ENCODE peak calls at places on chromosomes 5 and 9, in seven cellular contexts. G is breast epithelium, S is SK-N-SH, D is HCT116, U is endothelial cell of umbilical vein, N is GM23338, B is stomach. L is an unnamed sample. For H3K36me3, the result is how much of the 10 kb centered on the place peaks cover.

GRCh38 chr5:175383350-175383749 is 60.6 kb downstream of the DRD1 start:
- DNase-seq in N (peak), G (no peak), U (no peak), D (no peak), B (no peak), S (no peak), L (peak)

GRCh38 chr9:89139450-89139849 is 39.2 kb downstream of the SHC3 start:
- DNase-seq in B (no peak), D (no peak), N (no peak), U (peak), G (no peak), S (no peak), L (no peak)

GRCh38 chr9:77750284-77750683 is 102.2 kb upstream of the GNA14 start:
- DNase-seq in U (peak), B (no peak), D (no peak), G (no peak), N (no peak), S (peak), L (no peak)

GRCh38 chr5:134177197-134178171 is 734 bp upstream of the SKP1 start:
- DNase-seq in U (peak), G (peak), D (peak), B (peak), N (peak), S (peak), L (peak)

GRCh38 chr5:32909207-32909606 is 198.1 kb downstream of the NPR3 start:
- DNase-seq in B (no peak), S (no peak), D (no peak), G (no peak), U (no peak), N (no peak), L (no peak)

GRCh38 chr5:80492741-80493140 is 4.8 kb downstream of the FAM151B start:
- DNase-seq in B (no peak), D (no peak), G (no peak), U (no peak), N (no peak), S (no peak), L (no peak)

GRCh38 chr5:91443028-91443427 is 59.9 kb upstream of the ARRDC3 start:
- DNase-seq in U (no peak), N (no peak), B (no peak), S (no peak), G (no peak), D (no peak), L (no peak)

GRCh38 chr9:72627147-72627546 is 105.7 kb downstream of the TMC1 start:
- DNase-seq in B (no peak), S (no peak), U (no peak), G (no peak), D (no peak), N (no peak), L (no peak)

GRCh38 chr5:81657386-81657785 is 93.5 kb downstream of the SSBP2 start:
- DNase-seq in D (no peak), G (no peak), U (no peak), S (peak), N (no peak), B (no peak), L (no peak)

GRCh38 chr9:131024978-131025868 is 16.2 kb downstream of the LAMC3 start:
- DNase-seq in U (no peak), B (no peak), D (no peak), N (no peak), S (no peak), G (no peak), L (no peak)

GRCh38 chr9:136726631-136727191 is 14.3 kb downstream of the DIPK1B start:
- DNase-seq in N (no peak), G (no peak), D (no peak), S (peak), U (peak), B (no peak), L (no peak)

GRCh38 chr5:3996871-3997410 is 401.3 kb downstream of the IRX1 start:
- DNase-seq in N (no peak), G (no peak), S (no peak), U (no peak), D (no peak), B (no peak), L (no peak)

GRCh38 chr9:89677696-89678393 is 73.0 kb downstream of the GADD45G start:
- DNase-seq in B (peak), G (no peak), D (no peak), U (no peak), N (peak), S (peak), L (no peak)

GRCh38 chr5:177086918-177087706 is 397 bp downstream of the FGFR4 start:
- DNase-seq in B (peak), N (peak), D (peak), U (peak), G (no peak), S (peak), L (no peak)

GRCh38 chr9:18666987-18667772 is 193.2 kb downstream of the ADAMTSL1 start:
- DNase-seq in G (no peak), S (no peak), N (no peak), D (no peak), U (no peak), B (no peak), L (no peak)

GRCh38 chr9:79699479-79699878 is 127.7 kb downstream of the TLE4 start:
- DNase-seq in S (no peak), N (no peak), U (no peak), G (no peak), B (no peak), D (no peak), L (no peak)

GRCh38 chr5:468401-468800 is 25.4 kb downstream of the EXOC3 start:
- DNase-seq in D (no peak), B (no peak), U (no peak), N (no peak), G (no peak), S (no peak), L (no peak)

GRCh38 chr5:132003170-132003744 is 8.2 kb downstream of the ACSL6 start:
- DNase-seq in D (no peak), N (peak), B (no peak), U (no peak), S (peak), G (no peak), L (no peak)

GRCh38 chr9:98316445-98317133 is 61.1 kb upstream of the TBC1D2 start:
- DNase-seq in B (no peak), N (no peak), U (no peak), D (no peak), G (no peak), S (no peak), L (no peak)

GRCh38 chr5:111829701-111830100 is 72.7 kb upstream of the NREP start:
- DNase-seq in N (no peak), D (no peak), B (no peak), U (no peak), G (no peak), S (no peak), L (no peak)
- H3K36me3 ChIP-seq in N (under half), D (under half), B (under half), U (under half), G (under half), S (under half), L (under half)

GRCh38 chr9:134869554-134870310 is 10.9 kb upstream of the FCN2 start:
- DNase-seq in D (no peak), U (no peak), B (no peak), S (no peak), G (no peak), N (no peak), L (no peak)

GRCh38 chr9:134870311-134870694 is 10.3 kb upstream of the FCN2 start:
- DNase-seq in G (no peak), N (no peak), S (no peak), D (no peak), U (no peak), B (no peak), L (no peak)

GRCh38 chr9:134872482-134873231 is 8.0 kb upstream of the FCN2 start:
- DNase-seq in G (no peak), S (no peak), N (no peak), B (no peak), D (no peak), U (no peak), L (no peak)

GRCh38 chr9:134870746-134871667 is 9.6 kb upstream of the FCN2 start:
- DNase-seq in D (no peak), S (no peak), B (no peak), N (no peak), G (no peak), U (no peak), L (no peak)

DNA sequence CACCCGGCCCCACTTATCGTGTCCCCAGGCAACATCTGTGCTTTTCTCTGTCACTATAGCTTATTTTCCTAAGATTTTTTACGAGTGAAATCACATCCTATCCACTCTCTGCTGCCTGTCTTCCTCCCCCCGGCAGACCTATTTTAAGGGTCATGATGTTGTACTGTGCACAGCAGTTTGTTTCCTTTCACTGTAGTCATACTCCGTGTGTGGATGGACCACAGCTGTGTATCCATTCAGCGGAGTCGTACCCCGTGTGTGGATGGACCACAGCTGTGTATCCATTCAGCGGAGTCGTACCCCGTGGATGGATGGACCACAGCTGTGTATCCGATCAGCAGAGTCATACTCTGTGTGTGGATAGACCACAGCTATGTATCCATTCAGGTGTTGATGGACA is 8.7 kb upstream of the FCN2 start:
- DNase-seq in N (no peak), D (no peak), B (no peak), S (no peak), U (peak), G (no peak), L (no peak)
- TF ChIP-seq POLR2AphosphoS5 in N (no peak), D (no peak), B (no peak), S (no peak), U (no peak), G (no peak), L (no peak)

GRCh38 chr5:146466521-146467349 is 19.6 kb downstream of the TCERG1 start:
- DNase-seq in S (peak), U (peak), D (no peak), G (no peak), B (no peak), N (peak), L (no peak)
- TF ChIP-seq CTCF in S (peak), U (peak), D (peak), G (no peak), B (no peak), N (no peak), L (peak)

GRCh38 chr9:93673844-93674334 is 97.5 kb downstream of the PHF2 start:
- DNase-seq in B (peak), U (no peak), N (no peak), G (peak), D (no peak), S (peak), L (no peak)

GRCh38 chr9:93675336-93676150 is 99.2 kb downstream of the PHF2 start:
- DNase-seq in B (peak), S (peak), N (no peak), G (peak), U (no peak), D (no peak), L (no peak)

GRCh38 chr9:93673271-93673843 is 97.0 kb downstream of the PHF2 start:
- DNase-seq in B (peak), S (peak), G (peak), U (no peak), D (no peak), N (no peak), L (no peak)

GRCh38 chr9:93676310-93677054 is 100.1 kb downstream of the PHF2 start:
- DNase-seq in D (no peak), N (no peak), B (peak), S (peak), U (no peak), G (peak), L (no peak)

GRCh38 chr9:93674580-93675335 is 98.4 kb downstream of the PHF2 start:
- DNase-seq in U (no peak), D (no peak), N (no peak), S (peak), G (peak), B (peak), L (no peak)
- H3K36me3 ChIP-seq in U (under half), D (under half), N (under half), S (under half), G (under half), B (half or more), L (under half)

DNA sequence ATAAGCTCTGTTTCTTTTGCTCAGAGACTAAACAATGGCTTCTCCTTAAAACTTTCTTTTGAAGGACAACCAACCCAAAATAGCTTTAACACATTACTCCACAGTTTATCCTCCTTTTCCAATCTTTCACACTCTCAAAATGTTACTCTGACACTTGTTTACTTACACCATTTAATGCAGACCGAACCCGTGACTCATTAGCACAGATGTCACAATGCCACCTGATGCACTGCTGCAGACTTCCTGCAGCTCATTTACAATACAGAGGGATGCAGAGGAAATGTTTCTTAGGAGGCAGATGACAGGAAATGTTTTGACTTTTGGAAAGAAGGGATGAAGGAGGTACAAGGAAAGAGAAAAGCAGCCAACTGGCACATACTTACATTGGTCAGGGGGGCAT is 39.1 kb downstream of the DROSHA start:
- DNase-seq in D (no peak), G (no peak), U (peak), N (peak), S (no peak), B (no peak), L (no peak)
- TF ChIP-seq POLR2AphosphoS5 in D (no peak), G (no peak), U (peak), N (no peak), S (no peak), B (peak), L (no peak)

DNA sequence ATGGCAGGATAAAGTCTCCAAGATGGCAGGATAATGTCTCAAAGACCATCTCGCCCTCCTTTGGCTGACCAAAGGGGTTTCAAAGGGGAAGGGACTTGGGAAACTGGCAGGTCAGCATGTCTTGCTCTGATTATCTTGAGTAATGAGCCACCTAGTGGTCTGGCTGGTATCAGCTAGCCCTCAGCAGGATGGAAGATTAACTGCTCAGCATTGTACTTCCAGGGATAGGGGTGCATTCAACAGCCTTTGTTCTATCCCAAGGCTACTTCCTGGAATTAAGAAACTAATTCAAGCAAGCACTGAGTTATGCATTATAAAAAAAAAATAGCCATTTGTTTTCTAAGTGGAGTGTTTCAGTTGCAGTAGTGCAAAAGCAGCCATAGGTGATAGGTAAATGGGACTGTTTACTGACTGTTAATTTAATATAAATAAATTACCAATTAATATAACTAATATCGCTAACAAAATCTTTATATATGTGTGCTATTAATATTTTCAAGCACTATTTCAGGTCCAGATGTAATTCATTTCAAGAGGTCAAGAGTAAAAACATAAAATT is 555.5 kb downstream of the CDH9 start:
- DNase-seq in B (no peak), G (no peak), U (no peak), S (peak), N (peak), D (peak), L (no peak)
- TF ChIP-seq CTCF in B (no peak), G (no peak), U (no peak), S (peak), N (peak), D (peak), L (peak)

GRCh38 chr9:95930314-95930713 is 54.8 kb downstream of the ERCC6L2 start:
- DNase-seq in D (no peak), N (no peak), B (no peak), U (no peak), G (no peak), S (no peak), L (no peak)

GRCh38 chr9:95927288-95928004 is 52.0 kb downstream of the ERCC6L2 start:
- DNase-seq in D (no peak), U (no peak), B (no peak), G (no peak), S (no peak), N (no peak), L (no peak)

GRCh38 chr9:95920024-95920423 is 44.5 kb downstream of the ERCC6L2 start:
- DNase-seq in B (no peak), G (no peak), D (no peak), U (no peak), S (no peak), N (no peak), L (no peak)

GRCh38 chr9:95923794-95924193 is 48.3 kb downstream of the ERCC6L2 start:
- DNase-seq in B (no peak), N (peak), S (no peak), D (no peak), U (peak), G (no peak), L (no peak)

GRCh38 chr9:95924955-95925354 is 49.5 kb downstream of the ERCC6L2 start:
- DNase-seq in N (peak), U (no peak), G (no peak), B (no peak), S (no peak), D (no peak), L (no peak)
- H3K36me3 ChIP-seq in N (under half), U (under half), G (under half), B (half or more), S (half or more), D (under half), L (under half)

DNA sequence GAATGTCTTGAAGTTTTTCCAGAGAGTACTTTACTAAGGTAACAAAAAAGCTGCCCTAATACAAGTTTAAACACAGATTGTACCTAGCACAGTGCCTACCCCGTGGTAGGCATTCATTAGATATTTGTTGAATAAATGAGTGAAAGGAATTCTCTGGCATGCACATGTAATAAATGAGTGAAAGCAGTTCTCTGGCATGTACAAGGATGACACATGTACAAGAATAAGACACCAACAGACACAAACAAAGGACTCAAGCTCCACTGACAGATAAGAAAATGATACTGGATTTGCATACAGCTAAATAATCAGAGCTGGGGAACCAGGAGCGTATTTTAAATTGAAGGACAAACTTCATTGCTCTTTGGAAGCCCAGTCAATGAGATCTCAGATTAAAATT is 535.8 kb downstream of the EFNA5 start:
- DNase-seq in B (no peak), G (no peak), U (peak), S (no peak), N (no peak), D (no peak), L (no peak)
- TF ChIP-seq POLR2AphosphoS5 in B (no peak), G (no peak), U (no peak), S (no peak), N (no peak), D (no peak), L (no peak)

L was measured in prostate gland.